ENCODE peak calls at places on chromosomes 3 and 15, in eight cellular contexts. E, T, D, F, I, H, G and L are unnamed samples.

GRCh38 chr15:31390777-31391486 is 64.3 kb downstream of the KLF13 start:
- DNase-seq in G (no peak), D (no peak), F (no peak), T (no peak), H (peak; percentile 81), I (no peak), E (no peak), L (no peak)

GRCh38 chr3:124886168-124887051 is 755 bp downstream of the ITGB5 start:
- DNase-seq in E (peak; percentile 72), F (peak; percentile 38), I (peak; percentile 81), H (no peak), G (peak; percentile 35), T (peak; percentile 52), D (peak; percentile 83), L (no peak)

GRCh38 chr3:177498037-177498857 is 301.0 kb upstream of the TBL1XR1 start:
- DNase-seq in E (peak; percentile 88), H (no peak), I (no peak), G (no peak), T (peak; percentile 10), D (no peak), F (peak; percentile 52), L (no peak)

GRCh38 chr3:148697311-148698189 is at the start of gene AGTR1:
- DNase-seq in I (peak; percentile 78), T (peak; percentile 28), F (peak; percentile 24), G (peak; percentile 79), H (no peak), E (peak; percentile 59), D (peak; percentile 82), L (peak; percentile 94)

GRCh38 chr3:124974691-124975090 is 40.1 kb upstream of the MUC13 start:
- DNase-seq in G (no peak), F (no peak), T (no peak), I (no peak), E (no peak), D (no peak), H (no peak), L (no peak)

GRCh38 chr15:95845862-95846515 is 484.5 kb upstream of the NR2F2 start:
- DNase-seq in D (no peak), I (no peak), T (no peak), G (peak; percentile 64), H (no peak), E (no peak), F (peak; percentile 81), L (no peak)

GRCh38 chr15:98700501-98700900 is 52.2 kb downstream of the IGF1R start:
- DNase-seq in I (no peak), G (no peak), D (no peak), F (no peak), T (no peak), H (no peak), E (no peak), L (no peak)

GRCh38 chr15:89359471-89360293 is 25.1 kb upstream of the POLG start:
- DNase-seq in I (no peak), H (no peak), T (no peak), D (peak; percentile 67), E (no peak), G (no peak), F (no peak), L (no peak)

GRCh38 chr15:29522373-29523276 is 253.0 kb upstream of the NSMCE3 start:
- DNase-seq in I (no peak), T (peak; percentile 54), E (no peak), F (no peak), G (no peak), H (no peak), D (no peak), L (no peak)

GRCh38 chr15:69390575-69390974 is 23.6 kb upstream of the KIF23 start:
- DNase-seq in G (no peak), F (peak; percentile 77), H (no peak), I (no peak), E (no peak), T (no peak), D (no peak), L (no peak)

GRCh38 chr3:38489766-38490165 is 6.4 kb upstream of the EXOG start:
- DNase-seq in H (no peak), D (no peak), F (no peak), G (no peak), I (no peak), T (no peak), E (no peak), L (no peak)

GRCh38 chr15:42138411-42138810 is 18.0 kb downstream of the PLA2G4F start:
- DNase-seq in H (no peak), G (no peak), D (peak; percentile 20), T (no peak), E (no peak), F (no peak), I (peak; percentile 31), L (peak; percentile 43)

GRCh38 chr3:31251083-31251482 is 281.6 kb upstream of the STT3B start:
- DNase-seq in I (no peak), F (no peak), G (no peak), E (no peak), T (no peak), D (no peak), H (no peak), L (no peak)

GRCh38 chr3:125062904-125063618 is 7.3 kb upstream of the HEG1 start:
- DNase-seq in D (no peak), I (peak; percentile 83), G (peak; percentile 41), H (no peak), E (peak; percentile 39), T (peak; percentile 53), F (peak; percentile 97), L (no peak)

GRCh38 chr3:21750291-21750690 is 719 bp downstream of the ZNF385D start:
- DNase-seq in G (no peak), D (no peak), F (peak; percentile 38), H (no peak), T (no peak), I (no peak), E (no peak), L (no peak)

GRCh38 chr3:69967156-69967555 is 32.4 kb upstream of the SAMMSON start:
- DNase-seq in D (no peak), I (no peak), T (no peak), E (no peak), F (no peak), G (no peak), H (no peak), L (no peak)

GRCh38 chr3:69972672-69973071 is 26.9 kb upstream of the SAMMSON start:
- DNase-seq in G (no peak), I (no peak), D (no peak), E (no peak), H (no peak), F (no peak), T (no peak), L (no peak)

GRCh38 chr3:69976021-69976420 is 23.5 kb upstream of the SAMMSON start:
- DNase-seq in F (no peak), H (no peak), G (no peak), E (no peak), I (no peak), D (no peak), T (no peak), L (no peak)

DNA sequence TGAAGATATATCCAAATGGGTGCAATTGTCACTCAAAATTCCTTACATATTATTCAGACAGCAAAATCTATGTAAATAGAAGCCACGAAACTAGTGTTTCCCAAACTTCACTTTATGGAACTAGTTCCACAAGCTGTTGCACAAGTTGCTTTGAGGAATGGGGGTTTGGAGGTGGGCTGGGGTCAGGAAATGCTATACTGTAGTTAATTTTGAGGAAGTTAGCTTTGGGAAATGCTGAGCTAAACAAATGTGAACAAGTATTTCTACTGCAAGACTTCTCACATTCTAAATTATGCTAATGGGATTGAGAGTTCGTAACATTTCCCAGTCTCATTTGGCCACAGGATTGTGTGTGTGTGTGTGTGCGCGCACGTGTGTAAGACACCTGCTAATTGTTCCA is 28.7 kb upstream of the SAMMSON start:
- DNase-seq in T (no peak), I (no peak), D (no peak), H (no peak), E (no peak), F (no peak), G (no peak), L (no peak)
- H3K4me1 ChIP-seq in T (no peaks in the 10 kb centered on the region), I (no peaks in the 10 kb centered on the region), D (no peaks in the 10 kb centered on the region), H (no peaks in the 10 kb centered on the region), E (no peaks in the 10 kb centered on the region), F (no peaks in the 10 kb centered on the region), G (no peaks in the 10 kb centered on the region), L (no peaks in the 10 kb centered on the region)

DNA sequence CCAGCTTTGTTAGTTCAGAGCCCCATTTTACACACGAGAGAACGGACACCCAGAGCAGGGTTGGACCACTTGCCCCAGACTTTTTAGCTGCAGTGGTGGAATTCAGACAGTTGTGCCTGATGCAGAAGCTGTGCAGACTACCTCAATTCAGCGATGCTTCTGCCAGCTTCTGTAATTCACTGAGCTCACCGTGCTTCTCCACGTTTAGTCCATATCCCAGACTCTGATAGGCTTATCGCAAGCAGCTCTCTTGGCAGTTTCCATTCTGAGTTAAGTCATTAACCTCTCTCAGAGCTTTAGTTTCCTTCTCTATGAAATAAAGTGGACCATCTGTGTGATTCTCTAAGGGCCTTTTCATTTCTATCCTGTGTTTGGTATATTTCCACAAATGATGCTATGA is 37.0 kb downstream of the ABHD17C start:
- DNase-seq in I (no peak), D (no peak), H (no peak), F (no peak), T (no peak), E (no peak), G (no peak), L (no peak)
- H3K4me1 ChIP-seq in I (no peaks in the 10 kb centered on the region), D (no peaks in the 10 kb centered on the region), H (peaks cover 9% of the 10 kb centered on the region), F (peaks cover 20% of the 10 kb centered on the region), T (no peaks in the 10 kb centered on the region), E (no peaks in the 10 kb centered on the region), G (no peaks in the 10 kb centered on the region), L (peaks cover 2% of the 10 kb centered on the region)

GRCh38 chr15:59334063-59334415 is 38.6 kb downstream of the MYO1E start:
- DNase-seq in E (no peak), G (no peak), F (no peak), T (no peak), H (no peak), I (no peak), D (no peak), L (no peak)
- H3K4me1 ChIP-seq in E (peaks cover 19% of the 10 kb centered on the region), G (peaks cover 11% of the 10 kb centered on the region), F (peaks cover 13% of the 10 kb centered on the region), T (peaks cover 81% of the 10 kb centered on the region), H (peaks cover 28% of the 10 kb centered on the region), I (peaks cover 5% of the 10 kb centered on the region), D (peaks cover 8% of the 10 kb centered on the region), L (peaks cover 9% of the 10 kb centered on the region)

DNA sequence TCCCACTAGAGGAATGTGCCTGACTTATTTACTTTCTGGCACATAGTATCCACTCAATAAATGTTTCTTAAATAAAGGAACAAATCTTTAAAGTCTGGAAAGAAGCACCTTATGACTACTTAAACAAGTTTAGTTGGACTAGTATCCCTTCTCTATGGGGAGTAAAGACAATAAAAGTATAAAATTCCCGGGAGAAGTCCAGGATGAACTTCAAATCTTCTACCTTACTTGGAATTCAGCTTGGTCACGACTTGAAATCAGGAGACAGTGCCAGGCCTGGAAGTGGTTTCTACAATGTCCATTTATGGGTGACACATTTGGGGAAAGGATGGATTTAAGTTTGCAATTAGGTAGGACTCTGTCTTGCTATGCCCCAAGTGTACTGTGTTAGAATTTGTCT is 196.5 kb downstream of the NR1D2 start:
- DNase-seq in E (no peak), H (no peak), T (no peak), I (no peak), G (no peak), F (no peak), D (no peak), L (no peak)
- H3K4me1 ChIP-seq in E (peaks cover 18% of the 10 kb centered on the region), H (peaks cover 39% of the 10 kb centered on the region), T (peaks cover 33% of the 10 kb centered on the region), I (no peaks in the 10 kb centered on the region), G (peaks cover 11% of the 10 kb centered on the region), F (peaks cover 2% of the 10 kb centered on the region), D (no peaks in the 10 kb centered on the region), L (peaks cover 17% of the 10 kb centered on the region)